ENCODE peak calls at places on chromosomes 11 and 22, in nine cellular contexts. J, L, M, Z, N, F, S, R and Y are unnamed samples.

GRCh38 chr11:105156720-105157119 is 17.2 kb upstream of the CARD18 start:
- DNase-seq in J (no peak), M (no peak), N (no peak), S (no peak), L (no peak), Z (no peak), R (no peak), F (no peak), Y (no peak)

GRCh38 chr11:8717876-8718753 is 35.5 kb downstream of the RPL27A start:
- DNase-seq in F (peak), S (peak), J (peak), M (no peak), Z (no peak), R (no peak), N (no peak), L (peak), Y (peak)

GRCh38 chr22:38628444-38628843 is 27.7 kb downstream of the FAM227A start:
- DNase-seq in S (no peak), Z (no peak), J (no peak), R (no peak), L (no peak), N (no peak), F (no peak), M (no peak), Y (no peak)

GRCh38 chr11:111329306-111330204 is 31.2 kb downstream of the POU2AF3 start:
- DNase-seq in J (no peak), R (no peak), M (no peak), F (peak), Z (no peak), L (no peak), S (peak), N (no peak), Y (no peak)

GRCh38 chr11:19433791-19434190 is 193.0 kb upstream of the E2F8 start:
- DNase-seq in L (no peak), Z (no peak), R (no peak), F (no peak), S (no peak), N (no peak), J (no peak), M (no peak), Y (no peak)

GRCh38 chr11:72828081-72828567 is 13.9 kb downstream of the ATG16L2 start:
- DNase-seq in M (no peak), S (no peak), N (no peak), L (no peak), Z (no peak), J (no peak), F (no peak), R (no peak), Y (no peak)

GRCh38 chr11:35103366-35104194 is 35.4 kb upstream of the CD44 start:
- DNase-seq in F (no peak), N (no peak), S (no peak), L (no peak), M (no peak), R (no peak), J (no peak), Z (no peak), Y (no peak)

GRCh38 chr11:61325649-61326414 is 7.1 kb downstream of the DDB1 start:
- DNase-seq in F (peak), R (no peak), J (no peak), S (no peak), Z (no peak), N (no peak), L (no peak), M (no peak), Y (no peak)

GRCh38 chr22:42471441-42471840 is 39.2 kb upstream of the NFAM1 start:
- DNase-seq in R (no peak), N (no peak), S (no peak), F (no peak), Z (no peak), J (no peak), M (no peak), L (no peak), Y (no peak)

GRCh38 chr11:12229450-12230229 is 119.2 kb downstream of the MICAL2 start:
- DNase-seq in J (no peak), L (no peak), R (no peak), S (no peak), N (no peak), Z (no peak), F (no peak), M (no peak), Y (no peak)

GRCh38 chr22:48181168-48181955 is 1418.9 kb downstream of the TBC1D22A start:
- DNase-seq in R (no peak), N (no peak), M (no peak), F (no peak), S (no peak), Z (no peak), J (no peak), L (no peak), Y (no peak)

GRCh38 chr11:17692931-17693330 is 26.4 kb upstream of the MYOD1 start:
- DNase-seq in N (no peak), J (no peak), F (no peak), Z (no peak), R (no peak), L (no peak), S (no peak), M (no peak), Y (peak)

GRCh38 chr11:34613462-34614183 is 7.3 kb upstream of the EHF start:
- DNase-seq in L (no peak), R (no peak), J (no peak), F (no peak), S (no peak), N (no peak), M (no peak), Z (no peak), Y (no peak)

GRCh38 chr22:49979587-49980264 is 19.2 kb downstream of the PIM3 start:
- DNase-seq in J (no peak), R (no peak), M (no peak), S (no peak), Z (no peak), L (no peak), N (peak), F (no peak), Y (no peak)

GRCh38 chr11:1994121-1994520 is 3.5 kb downstream of the H19 start:
- DNase-seq in M (no peak), F (no peak), Z (no peak), J (no peak), L (no peak), S (no peak), R (no peak), N (peak), Y (peak)

GRCh38 chr11:125952973-125953372 is 7.1 kb downstream of the VSIG10L2 start:
- DNase-seq in L (no peak), F (peak), S (peak), N (no peak), M (peak), R (no peak), J (no peak), Z (no peak), Y (peak)

GRCh38 chr22:49299821-49300231 is 527.8 kb downstream of the BRD1 start:
- DNase-seq in R (no peak), N (no peak), Z (no peak), L (no peak), S (no peak), M (no peak), F (peak), J (no peak), Y (peak)

GRCh38 chr11:126766425-126766824 is 234.1 kb downstream of the KIRREL3 start:
- DNase-seq in N (no peak), Z (no peak), J (no peak), F (no peak), S (no peak), R (no peak), M (no peak), L (no peak), Y (no peak)

GRCh38 chr11:30479899-30480298 is 106.3 kb downstream of the MPPED2 start:
- DNase-seq in N (no peak), Z (no peak), S (no peak), F (no peak), M (no peak), L (no peak), J (no peak), R (peak), Y (no peak)

GRCh38 chr11:36296925-36297604 is 977 bp downstream of the PRR5L start:
- DNase-seq in L (no peak), F (no peak), Z (no peak), N (no peak), M (no peak), S (no peak), R (no peak), J (peak), Y (no peak)

GRCh38 chr11:75313457-75314272 is 37.8 kb downstream of the ARRB1 start:
- DNase-seq in Z (no peak), R (no peak), J (no peak), L (no peak), S (peak), F (peak), M (no peak), N (no peak), Y (peak)

GRCh38 chr11:73570415-73571114 is 27.3 kb downstream of the FAM168A start:
- DNase-seq in F (no peak), Z (no peak), S (no peak), N (peak), L (peak), J (no peak), M (no peak), R (no peak), Y (no peak)

GRCh38 chr11:83566948-83567347 is 280.8 kb upstream of the CCDC90B start:
- DNase-seq in L (peak), N (no peak), S (no peak), F (no peak), M (no peak), R (no peak), J (peak), Z (no peak), Y (no peak)

GRCh38 chr11:88779551-88779950 is 286.2 kb downstream of the GRM5 start:
- DNase-seq in Z (no peak), R (no peak), J (peak), F (no peak), N (no peak), M (no peak), S (no peak), L (peak), Y (no peak)

GRCh38 chr11:28606930-28607329 is 498.7 kb downstream of the METTL15 start:
- DNase-seq in F (no peak), J (no peak), R (no peak), L (no peak), M (no peak), S (no peak), Z (no peak), N (no peak), Y (no peak)

GRCh38 chr11:7964873-7965272 is 374 bp downstream of the NLRP10 start:
- DNase-seq in R (no peak), S (no peak), L (no peak), Z (no peak), F (no peak), J (no peak), N (no peak), M (no peak), Y (no peak)

GRCh38 chr11:112771847-112772246 is 189.4 kb upstream of the NCAM1 start:
- DNase-seq in M (no peak), F (no peak), L (no peak), N (no peak), R (no peak), S (no peak), J (no peak), Z (no peak), Y (no peak)

GRCh38 chr11:111957663-111958415 is 20.7 kb downstream of the DIXDC1 start:
- DNase-seq in L (no peak), F (no peak), S (peak), Z (no peak), M (no peak), N (no peak), R (no peak), J (no peak), Y (no peak)

GRCh38 chr11:3830741-3831140 is 10.0 kb downstream of the RHOG start:
- DNase-seq in N (no peak), Z (no peak), R (no peak), S (no peak), M (no peak), F (no peak), J (no peak), L (no peak), Y (no peak)

GRCh38 chr11:131626761-131627160 is 256.3 kb downstream of the NTM start:
- DNase-seq in S (no peak), Z (no peak), N (no peak), M (peak), L (no peak), R (no peak), J (no peak), F (no peak), Y (peak)